ENCODE peak calls at places on chromosomes 16 and 17, in four cellular contexts. One of them, this sample, is unnamed.

GRCh38 chr17:82871056-82871775 is 31.4 kb upstream of the ZNF750 start:
- DNase-seq in uterus: no peak
- DNase-seq in IMR-90: no peak
- DNase-seq in body of pancreas: no peak
- DNase-seq in this sample: peak; percentile 88

GRCh38 chr17:43528319-43528987 is 17.7 kb downstream of the ETV4 start:
- DNase-seq in IMR-90: no peak
- DNase-seq in uterus: no peak
- DNase-seq in body of pancreas: peak; percentile 66
- DNase-seq in this sample: no peak

GRCh38 chr17:65155622-65156021 is 18.5 kb downstream of the RGS9 start:
- DNase-seq in body of pancreas: no peak
- DNase-seq in uterus: no peak
- DNase-seq in IMR-90: no peak
- DNase-seq in this sample: no peak

GRCh38 chr16:69610356-69610755 is 44.6 kb downstream of the NFAT5 start:
- DNase-seq in body of pancreas: no peak
- DNase-seq in uterus: no peak
- DNase-seq in IMR-90: no peak
- DNase-seq in this sample: peak; percentile 37

GRCh38 chr17:35086931-35087573 is 23.5 kb upstream of the RFFL start:
- DNase-seq in uterus: no peak
- DNase-seq in IMR-90: no peak
- DNase-seq in body of pancreas: no peak
- DNase-seq in this sample: no peak

GRCh38 chr16:48450367-48450766 is 65.2 kb upstream of the SIAH1 start:
- DNase-seq in body of pancreas: no peak
- DNase-seq in uterus: no peak
- DNase-seq in IMR-90: peak; percentile 36
- DNase-seq in this sample: no peak

GRCh38 chr16:3514621-3515020 is 13.8 kb downstream of the CLUAP1 start:
- DNase-seq in IMR-90: peak; percentile 89
- DNase-seq in uterus: no peak
- DNase-seq in body of pancreas: no peak
- DNase-seq in this sample: no peak

GRCh38 chr17:20991276-20992037 is 51.4 kb downstream of the USP22 start:
- DNase-seq in uterus: no peak
- DNase-seq in body of pancreas: no peak
- DNase-seq in IMR-90: no peak
- DNase-seq in this sample: peak; percentile 36

GRCh38 chr17:79136596-79136995 is 62.0 kb downstream of the ENGASE start:
- DNase-seq in uterus: no peak
- DNase-seq in body of pancreas: no peak
- DNase-seq in IMR-90: no peak
- DNase-seq in this sample: peak; percentile 60

GRCh38 chr17:46971647-46972300 is 7.3 kb downstream of the RPRML start:
- DNase-seq in uterus: no peak
- DNase-seq in body of pancreas: no peak
- DNase-seq in IMR-90: no peak
- DNase-seq in this sample: no peak

GRCh38 chr16:3087243-3087791 is 11.8 kb downstream of the ZSCAN10 start:
- DNase-seq in uterus: no peak
- DNase-seq in IMR-90: no peak
- DNase-seq in body of pancreas: no peak
- DNase-seq in this sample: peak; percentile 74

GRCh38 chr16:12901597-12902436 is at the start of gene SHISA9:
- DNase-seq in uterus: no peak
- DNase-seq in body of pancreas: no peak
- DNase-seq in IMR-90: no peak
- DNase-seq in this sample: no peak

GRCh38 chr16:12901204-12901596 is 198 bp upstream of the SHISA9 start:
- DNase-seq in IMR-90: no peak
- DNase-seq in body of pancreas: peak; percentile 18
- DNase-seq in uterus: no peak
- DNase-seq in this sample: peak; percentile 91

GRCh38 chr16:12900599-12901203 is 697 bp upstream of the SHISA9 start:
- DNase-seq in IMR-90: no peak
- DNase-seq in uterus: no peak
- DNase-seq in body of pancreas: no peak
- DNase-seq in this sample: peak; percentile 56

GRCh38 chr16:12898556-12898955 is 2.8 kb upstream of the SHISA9 start:
- DNase-seq in uterus: no peak
- DNase-seq in IMR-90: no peak
- DNase-seq in body of pancreas: no peak
- DNase-seq in this sample: peak; percentile 43

GRCh38 chr16:12899529-12900168 is 1.7 kb upstream of the SHISA9 start:
- DNase-seq in body of pancreas: no peak
- DNase-seq in IMR-90: no peak
- DNase-seq in uterus: no peak
- DNase-seq in this sample: no peak
- H3K27me3 ChIP-seq in body of pancreas: no peaks in the 10 kb centered on the region
- H3K27me3 ChIP-seq in IMR-90: peaks cover 26% of the 10 kb centered on the region
- H3K27me3 ChIP-seq in uterus: no peaks in the 10 kb centered on the region
- H3K27me3 ChIP-seq in this sample: peaks cover 36% of the 10 kb centered on the region

GRCh38 chr16:11138769-11139623 is 117.0 kb downstream of the SOCS1 start:
- DNase-seq in IMR-90: peak; percentile 44
- DNase-seq in body of pancreas: no peak
- DNase-seq in uterus: no peak
- DNase-seq in this sample: no peak
- H3K4me3 ChIP-seq in IMR-90: no peak overlapping the region
- H3K4me3 ChIP-seq in body of pancreas: no peak overlapping the region
- H3K4me3 ChIP-seq in uterus: no peak overlapping the region
- H3K4me3 ChIP-seq in this sample: no peak overlapping the region

DNA sequence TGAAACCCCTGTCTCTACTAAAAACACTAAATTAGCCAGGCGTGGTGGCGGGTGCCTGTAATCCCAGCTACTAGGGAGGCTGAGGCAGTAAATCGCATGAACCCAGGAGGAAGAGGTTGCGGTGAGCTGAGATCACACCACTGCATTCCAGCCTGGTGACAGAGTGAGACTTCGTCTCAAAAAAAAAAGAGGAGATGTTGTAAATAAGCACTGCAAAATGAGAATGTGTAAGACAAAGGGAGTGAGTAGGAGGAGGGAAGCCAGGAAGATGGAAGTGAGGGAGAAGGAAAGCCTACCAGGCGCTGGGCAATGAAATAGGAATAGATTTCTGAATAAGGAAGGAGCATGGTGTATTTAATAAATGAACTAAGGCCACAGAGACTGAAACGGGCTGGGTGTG is 8.7 kb upstream of the PRPF8 start:
- DNase-seq in uterus: no peak
- DNase-seq in body of pancreas: no peak
- DNase-seq in IMR-90: peak; percentile 44
- DNase-seq in this sample: no peak
- H3K36me3 ChIP-seq in uterus: no peaks in the 10 kb centered on the region
- H3K36me3 ChIP-seq in body of pancreas: no peaks in the 10 kb centered on the region
- H3K36me3 ChIP-seq in IMR-90: no peaks in the 10 kb centered on the region
- H3K36me3 ChIP-seq in this sample: no peaks in the 10 kb centered on the region

GRCh38 chr17:2778489-2778888 is 17.7 kb upstream of the RAP1GAP2 start:
- DNase-seq in uterus: no peak
- DNase-seq in IMR-90: no peak
- DNase-seq in body of pancreas: no peak
- DNase-seq in this sample: no peak
- H3K27me3 ChIP-seq in uterus: no peaks in the 10 kb centered on the region
- H3K27me3 ChIP-seq in IMR-90: peaks cover 30% of the 10 kb centered on the region
- H3K27me3 ChIP-seq in body of pancreas: no peaks in the 10 kb centered on the region
- H3K27me3 ChIP-seq in this sample: peaks cover 20% of the 10 kb centered on the region

GRCh38 chr17:15290605-15291004 is 25.5 kb upstream of the PMP22 start:
- DNase-seq in uterus: no peak
- DNase-seq in IMR-90: no peak
- DNase-seq in body of pancreas: no peak
- DNase-seq in this sample: no peak

GRCh38 chr17:15287533-15288267 is 22.6 kb upstream of the PMP22 start:
- DNase-seq in IMR-90: peak; percentile 46
- DNase-seq in uterus: no peak
- DNase-seq in body of pancreas: no peak
- DNase-seq in this sample: no peak

GRCh38 chr17:15288859-15289258 is 23.7 kb upstream of the PMP22 start:
- DNase-seq in body of pancreas: no peak
- DNase-seq in uterus: no peak
- DNase-seq in IMR-90: no peak
- DNase-seq in this sample: no peak

GRCh38 chr17:15290186-15290536 is 25.0 kb upstream of the PMP22 start:
- DNase-seq in IMR-90: no peak
- DNase-seq in body of pancreas: no peak
- DNase-seq in uterus: no peak
- DNase-seq in this sample: no peak

DNA sequence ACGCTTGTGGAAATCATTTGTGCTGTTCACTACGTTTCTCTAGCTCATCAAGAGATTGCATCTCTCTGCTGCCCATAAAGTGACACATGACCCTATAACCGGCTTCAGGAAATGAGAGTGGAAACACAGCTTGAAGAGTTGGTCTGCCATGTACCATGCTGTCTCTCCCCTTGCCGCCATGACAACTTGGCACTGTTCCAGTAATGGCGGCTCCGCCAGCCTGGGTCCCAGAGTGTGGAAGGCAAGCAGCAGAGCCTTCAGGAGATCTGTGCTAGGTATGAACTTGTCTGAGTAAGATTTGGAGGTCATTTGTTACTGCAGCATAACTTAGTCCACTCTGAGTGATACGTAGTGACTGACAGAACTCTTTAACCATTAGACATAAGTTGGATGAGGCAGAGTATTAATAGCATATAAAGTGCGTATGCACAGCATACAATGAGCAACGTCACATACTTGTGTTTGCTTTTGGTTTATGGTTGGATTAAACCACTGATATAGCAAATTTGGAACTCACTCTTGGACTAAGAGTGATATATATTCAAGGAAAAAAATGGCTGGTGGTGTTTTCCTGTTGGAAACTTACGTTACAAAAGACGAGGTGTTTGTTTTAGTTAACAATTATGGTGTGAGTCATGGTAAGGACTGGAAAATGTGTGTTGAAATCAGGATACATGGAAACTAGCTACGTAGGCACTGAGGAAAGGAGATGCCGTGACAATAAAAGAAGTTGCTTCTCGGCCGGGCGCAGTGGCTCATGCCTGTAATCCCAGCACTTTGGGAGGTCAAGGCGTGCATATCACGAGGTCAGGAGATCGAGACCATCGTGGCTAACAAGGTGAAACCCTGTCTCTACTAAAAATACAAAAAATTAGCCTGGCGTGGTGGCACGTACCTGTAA is 24.4 kb upstream of the PMP22 start:
- DNase-seq in body of pancreas: no peak
- DNase-seq in IMR-90: peak; percentile 89
- DNase-seq in uterus: no peak
- DNase-seq in this sample: no peak
- H3K4me3 ChIP-seq in body of pancreas: no peak overlapping the region
- H3K4me3 ChIP-seq in IMR-90: no peak overlapping the region
- H3K4me3 ChIP-seq in uterus: no peak overlapping the region
- H3K4me3 ChIP-seq in this sample: no peak overlapping the region

DNA sequence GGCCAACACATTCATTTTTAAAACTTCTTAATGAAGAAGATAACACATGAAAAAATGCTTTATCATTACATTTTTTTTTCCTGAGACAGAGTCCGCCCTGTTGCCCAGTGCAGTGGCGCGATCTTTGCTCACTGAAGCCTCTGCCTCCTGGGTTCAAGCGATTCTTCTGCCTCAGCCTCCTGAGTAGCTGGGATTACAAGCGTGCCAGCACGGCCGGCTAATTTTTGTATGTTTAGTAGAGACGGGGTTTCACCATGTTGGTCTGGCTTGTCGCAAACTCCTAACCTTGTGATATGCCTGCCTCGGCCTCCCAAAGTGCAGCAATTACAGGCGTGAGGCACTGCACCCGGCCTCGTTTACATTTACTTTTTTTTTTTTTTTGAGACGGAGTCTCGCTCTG is 13.2 kb downstream of the HBQ1 start:
- DNase-seq in uterus: no peak
- DNase-seq in IMR-90: no peak
- DNase-seq in body of pancreas: no peak
- DNase-seq in this sample: no peak
- H3K36me3 ChIP-seq in uterus: no peaks in the 10 kb centered on the region
- H3K36me3 ChIP-seq in IMR-90: peaks cover 69% of the 10 kb centered on the region
- H3K36me3 ChIP-seq in body of pancreas: peaks cover 52% of the 10 kb centered on the region
- H3K36me3 ChIP-seq in this sample: peaks cover 51% of the 10 kb centered on the region

GRCh38 chr17:56158344-56158743 is 5.1 kb downstream of the ANKFN1 start:
- DNase-seq in uterus: no peak
- DNase-seq in body of pancreas: no peak
- DNase-seq in IMR-90: no peak
- DNase-seq in this sample: no peak
- H3K27me3 ChIP-seq in uterus: no peaks in the 10 kb centered on the region
- H3K27me3 ChIP-seq in body of pancreas: no peaks in the 10 kb centered on the region
- H3K27me3 ChIP-seq in IMR-90: no peaks in the 10 kb centered on the region
- H3K27me3 ChIP-seq in this sample: no peaks in the 10 kb centered on the region

GRCh38 chr17:48612456-48612853 is 1.6 kb upstream of the HOXB7 start:
- DNase-seq in uterus: no peak
- DNase-seq in IMR-90: peak; percentile 54
- DNase-seq in body of pancreas: no peak
- DNase-seq in this sample: no peak

GRCh38 chr17:48614904-48615211 is 234 bp downstream of the HOXB8 start:
- DNase-seq in uterus: no peak
- DNase-seq in IMR-90: no peak
- DNase-seq in body of pancreas: no peak
- DNase-seq in this sample: no peak

GRCh38 chr17:48611681-48612455 is 1.1 kb upstream of the HOXB7 start:
- DNase-seq in body of pancreas: no peak
- DNase-seq in IMR-90: no peak
- DNase-seq in uterus: no peak
- DNase-seq in this sample: peak; percentile 83

GRCh38 chr17:48613862-48614694 is 1.0 kb downstream of the HOXB8 start:
- DNase-seq in body of pancreas: no peak
- DNase-seq in IMR-90: peak; percentile 31
- DNase-seq in uterus: no peak
- DNase-seq in this sample: peak; percentile 83

GRCh38 chr17:48612854-48613691 is 2.0 kb downstream of the HOXB8 start:
- DNase-seq in IMR-90: peak; percentile 61
- DNase-seq in body of pancreas: no peak
- DNase-seq in uterus: no peak
- DNase-seq in this sample: peak; percentile 87
- H3K4me3 ChIP-seq in IMR-90: peak overlapping the region; percentile 63
- H3K4me3 ChIP-seq in body of pancreas: no peak overlapping the region
- H3K4me3 ChIP-seq in uterus: peak overlapping the region; percentile 12
- H3K4me3 ChIP-seq in this sample: no peak overlapping the region

DNA sequence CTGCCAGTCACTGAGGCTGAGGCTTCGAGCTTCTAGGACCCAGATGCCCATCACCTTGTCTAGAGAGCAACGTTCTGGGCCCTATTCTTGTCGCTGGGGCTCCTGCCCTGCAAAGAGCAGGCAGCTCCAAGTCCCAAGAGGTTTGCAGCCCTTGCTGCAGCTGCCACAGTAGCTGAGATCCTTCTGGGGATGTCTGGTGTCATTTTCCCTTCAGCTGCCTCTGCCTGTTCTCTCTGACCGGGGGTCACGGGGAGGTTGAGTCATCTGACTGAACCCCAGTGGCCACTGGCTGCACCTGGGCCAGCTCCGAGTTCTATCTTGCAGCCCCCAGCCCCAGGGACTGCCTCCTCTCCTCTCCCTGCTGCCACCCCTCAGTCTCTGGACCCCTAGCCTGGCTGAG is 4.9 kb downstream of the WSCD1 start:
- DNase-seq in uterus: no peak
- DNase-seq in IMR-90: no peak
- DNase-seq in body of pancreas: no peak
- DNase-seq in this sample: no peak
- H3K36me3 ChIP-seq in uterus: no peaks in the 10 kb centered on the region
- H3K36me3 ChIP-seq in IMR-90: no peaks in the 10 kb centered on the region
- H3K36me3 ChIP-seq in body of pancreas: no peaks in the 10 kb centered on the region
- H3K36me3 ChIP-seq in this sample: no peaks in the 10 kb centered on the region